ENCODE peak calls at places on chromosome 17, in six cellular contexts. One of them, this sample, is unnamed.
A peak's percentile ranks its signal among the peaks of the same experiment; 100 is the strongest.

GRCh38 chr17:76432004-76432403 is 20.9 kb downstream of the UBE2O start:
- DNase-seq in tibial artery: peak; percentile 3
- DNase-seq in Calu3: no peak
- DNase-seq in AG10803: no peak
- DNase-seq in BJ: no peak
- DNase-seq in NAMALWA: no peak
- DNase-seq in this sample: no peak

GRCh38 chr17:50470451-50470850 is 1.8 kb upstream of the CHAD start:
- DNase-seq in BJ: no peak
- DNase-seq in AG10803: no peak
- DNase-seq in NAMALWA: no peak
- DNase-seq in tibial artery: no peak
- DNase-seq in Calu3: no peak
- DNase-seq in this sample: no peak

GRCh38 chr17:66746736-66747135 is 88.2 kb upstream of the CACNG5 start:
- DNase-seq in tibial artery: no peak
- DNase-seq in AG10803: no peak
- DNase-seq in Calu3: no peak
- DNase-seq in NAMALWA: no peak
- DNase-seq in BJ: no peak
- DNase-seq in this sample: no peak

GRCh38 chr17:81470270-81470943 is 42.2 kb downstream of the ACTG1 start:
- DNase-seq in tibial artery: no peak
- DNase-seq in NAMALWA: no peak
- DNase-seq in BJ: no peak
- DNase-seq in AG10803: no peak
- DNase-seq in Calu3: no peak
- DNase-seq in this sample: no peak

GRCh38 chr17:78278139-78278741 is 46.8 kb downstream of the TMEM235 start:
- DNase-seq in BJ: no peak
- DNase-seq in Calu3: no peak
- DNase-seq in tibial artery: no peak
- DNase-seq in NAMALWA: peak; percentile 80
- DNase-seq in AG10803: no peak
- DNase-seq in this sample: no peak

GRCh38 chr17:74760404-74761105 is 12.1 kb downstream of the NHERF1 start:
- DNase-seq in AG10803: no peak
- DNase-seq in tibial artery: no peak
- DNase-seq in NAMALWA: no peak
- DNase-seq in Calu3: no peak
- DNase-seq in BJ: no peak
- DNase-seq in this sample: no peak

GRCh38 chr17:77316191-77316641 is 175.4 kb downstream of the SEC14L1 start:
- DNase-seq in NAMALWA: no peak
- DNase-seq in AG10803: peak; percentile 57
- DNase-seq in Calu3: no peak
- DNase-seq in BJ: no peak
- DNase-seq in tibial artery: peak; percentile 84
- DNase-seq in this sample: no peak

GRCh38 chr17:7551396-7551795 is 2.5 kb downstream of the TNFSF12 start:
- DNase-seq in NAMALWA: no peak
- DNase-seq in tibial artery: no peak
- DNase-seq in AG10803: no peak
- DNase-seq in Calu3: no peak
- DNase-seq in BJ: no peak
- DNase-seq in this sample: no peak

GRCh38 chr17:79979841-79980215 is 55.8 kb downstream of the TBC1D16 start:
- DNase-seq in BJ: no peak
- DNase-seq in Calu3: no peak
- DNase-seq in NAMALWA: no peak
- DNase-seq in tibial artery: peak; percentile 61
- DNase-seq in AG10803: no peak
- DNase-seq in this sample: no peak

GRCh38 chr17:65515959-65516948 is 45.2 kb downstream of the AXIN2 start:
- DNase-seq in tibial artery: peak; percentile 50
- DNase-seq in BJ: no peak
- DNase-seq in Calu3: no peak
- DNase-seq in AG10803: peak; percentile 88
- DNase-seq in NAMALWA: no peak
- DNase-seq in this sample: no peak

GRCh38 chr17:49687878-49688491 is 10.1 kb upstream of the SPOP start:
- DNase-seq in AG10803: peak; percentile 22
- DNase-seq in BJ: no peak
- DNase-seq in tibial artery: no peak
- DNase-seq in NAMALWA: no peak
- DNase-seq in Calu3: no peak
- DNase-seq in this sample: no peak

GRCh38 chr17:21025446-21025845 is 17.4 kb downstream of the USP22 start:
- DNase-seq in Calu3: no peak
- DNase-seq in NAMALWA: no peak
- DNase-seq in AG10803: peak; percentile 23
- DNase-seq in tibial artery: no peak
- DNase-seq in BJ: no peak
- DNase-seq in this sample: no peak

GRCh38 chr17:73907601-73907910 is 263.3 kb upstream of the SDK2 start:
- DNase-seq in Calu3: no peak
- DNase-seq in AG10803: no peak
- DNase-seq in NAMALWA: no peak
- DNase-seq in BJ: no peak
- DNase-seq in tibial artery: no peak
- DNase-seq in this sample: no peak

GRCh38 chr17:72725432-72726068 is 366.9 kb downstream of the SLC39A11 start:
- DNase-seq in NAMALWA: peak; percentile 57
- DNase-seq in AG10803: peak; percentile 44
- DNase-seq in Calu3: peak; percentile 77
- DNase-seq in BJ: no peak
- DNase-seq in tibial artery: no peak
- DNase-seq in this sample: peak; percentile 82

GRCh38 chr17:13806023-13806553 is 204.4 kb upstream of the HS3ST3A1 start:
- DNase-seq in Calu3: no peak
- DNase-seq in tibial artery: no peak
- DNase-seq in AG10803: no peak
- DNase-seq in NAMALWA: no peak
- DNase-seq in BJ: no peak
- DNase-seq in this sample: no peak

GRCh38 chr17:80866050-80866793 is 125.4 kb upstream of the CHMP6 start:
- DNase-seq in NAMALWA: peak; percentile 69
- DNase-seq in tibial artery: peak; percentile 84
- DNase-seq in Calu3: peak; percentile 68
- DNase-seq in AG10803: peak; percentile 49
- DNase-seq in BJ: no peak
- DNase-seq in this sample: peak; percentile 59

GRCh38 chr17:47896672-47897490 is 845 bp downstream of the SP2 start:
- DNase-seq in Calu3: no peak
- DNase-seq in tibial artery: no peak
- DNase-seq in AG10803: peak; percentile 47
- DNase-seq in NAMALWA: no peak
- DNase-seq in BJ: no peak
- DNase-seq in this sample: peak; percentile 59

GRCh38 chr17:17942846-17943245 is 29.4 kb downstream of the TOM1L2 start:
- DNase-seq in NAMALWA: no peak
- DNase-seq in BJ: no peak
- DNase-seq in tibial artery: no peak
- DNase-seq in Calu3: no peak
- DNase-seq in AG10803: peak; percentile 40
- DNase-seq in this sample: no peak

GRCh38 chr17:75910699-75911098 is 6.0 kb upstream of the MRPL38 start:
- DNase-seq in Calu3: no peak
- DNase-seq in AG10803: no peak
- DNase-seq in NAMALWA: no peak
- DNase-seq in tibial artery: no peak
- DNase-seq in BJ: no peak
- DNase-seq in this sample: no peak

GRCh38 chr17:3919123-3919624 is 2.9 kb upstream of the P2RX1 start:
- DNase-seq in Calu3: no peak
- DNase-seq in NAMALWA: no peak
- DNase-seq in tibial artery: peak; percentile 96
- DNase-seq in AG10803: no peak
- DNase-seq in BJ: no peak
- DNase-seq in this sample: no peak

GRCh38 chr17:42706732-42707131 is 24.4 kb downstream of the CNTNAP1 start:
- DNase-seq in NAMALWA: no peak
- DNase-seq in Calu3: no peak
- DNase-seq in BJ: no peak
- DNase-seq in tibial artery: peak; percentile 1
- DNase-seq in AG10803: no peak
- DNase-seq in this sample: no peak

GRCh38 chr17:82799591-82799990 is 40.2 kb downstream of the ZNF750 start:
- DNase-seq in Calu3: no peak
- DNase-seq in tibial artery: no peak
- DNase-seq in BJ: no peak
- DNase-seq in NAMALWA: no peak
- DNase-seq in AG10803: no peak
- DNase-seq in this sample: no peak

GRCh38 chr17:40251576-40251975 is 32.5 kb downstream of the WIPF2 start:
- DNase-seq in NAMALWA: no peak
- DNase-seq in AG10803: peak; percentile 88
- DNase-seq in tibial artery: no peak
- DNase-seq in BJ: peak; percentile 92
- DNase-seq in Calu3: no peak
- DNase-seq in this sample: no peak

This sample was measured in Karpas-422.